ENCODE peak calls at places on chromosomes 12 and 14, in five cellular contexts. E is Karpas-422; U is activated CD4-positive, alpha-beta T cell treated with anti-CD3 and anti-CD28 coated beads for 48 hours; R is GM13976; N is RPMI8226. J is an unnamed sample.

GRCh38 chr14:102948698-102949061 is 26.2 kb downstream of the AMN start:
- DNase-seq in U (no peak), N (no peak), R (no peak), E (peak), J (no peak)

GRCh38 chr12:6779667-6780459 is 7.5 kb downstream of the LAG3 start:
- DNase-seq in U (no peak), R (no peak), N (peak), E (no peak), J (no peak)

GRCh38 chr14:68306934-68307758 is 485.7 kb downstream of the ZFP36L1 start:
- DNase-seq in E (no peak), R (no peak), N (no peak), U (no peak), J (no peak)

GRCh38 chr12:12376636-12377448 is 20.0 kb downstream of the BORCS5 start:
- DNase-seq in U (no peak), R (peak), E (peak), N (peak), J (peak)

GRCh38 chr14:99118946-99119345 is 153.1 kb downstream of the BCL11B start:
- DNase-seq in R (no peak), N (no peak), E (no peak), U (no peak), J (no peak)

GRCh38 chr14:71403673-71404072 is 496.4 kb downstream of the PCNX1 start:
- DNase-seq in U (peak), E (peak), R (no peak), N (peak), J (peak)

GRCh38 chr12:83896416-83896815 is 1016.2 kb downstream of the SLC6A15 start:
- DNase-seq in N (no peak), R (no peak), E (no peak), U (no peak), J (no peak)

GRCh38 chr14:105711058-105711620 is 184.8 kb downstream of the TMEM121 start:
- DNase-seq in R (no peak), E (no peak), N (no peak), U (no peak), J (no peak)

GRCh38 chr12:122018937-122019336 is 2.7 kb upstream of the BCL7A start:
- DNase-seq in E (peak), R (no peak), N (no peak), U (no peak), J (no peak)

GRCh38 chr12:127257366-127257935 is 1009.5 kb upstream of the TMEM132C start:
- DNase-seq in U (no peak), R (no peak), N (no peak), E (no peak), J (no peak)